ENCODE peak calls at places on chromosomes 2 and 18, in seven cellular contexts. K is GM12865, H is WTC11, S is H4, L is AG08396, W is LNCaP clone FGC, Z is T-cell. J is an unnamed sample.

GRCh38 chr2:112813043-112813966 is 23.3 kb downstream of the IL1B start:
- DNase-seq in K (no peak), H (no peak), S (no peak), L (no peak), W (no peak), Z (no peak), J (no peak)

GRCh38 chr2:26745609-26746327 is 18.3 kb upstream of the SLC35F6 start:
- DNase-seq in K (peak), H (peak), S (peak), L (peak), W (peak), Z (peak), J (peak)

GRCh38 chr2:198901894-198902293 is 555.8 kb downstream of the SATB2 start:
- DNase-seq in K (no peak), H (no peak), S (peak), L (no peak), W (no peak), Z (no peak), J (no peak)

GRCh38 chr18:9707381-9708056 is 582 bp upstream of the RAB31 start:
- DNase-seq in K (peak), H (no peak), S (no peak), L (no peak), W (no peak), Z (no peak), J (no peak)

GRCh38 chr18:56789004-56789888 is 138.1 kb downstream of the WDR7 start:
- DNase-seq in K (peak), H (peak), S (peak), L (peak), W (peak), Z (peak), J (peak)

GRCh38 chr2:1731963-1732768 is 12.1 kb downstream of the PXDN start:
- DNase-seq in K (no peak), H (peak), S (peak), L (peak), W (no peak), Z (no peak), J (no peak)

GRCh38 chr2:200317975-200318374 is 11.5 kb downstream of the SPATS2L start:
- DNase-seq in K (no peak), H (no peak), S (no peak), L (no peak), W (no peak), Z (no peak), J (no peak)

GRCh38 chr2:105373344-105373781 is 25.5 kb downstream of the FHL2 start:
- DNase-seq in K (no peak), H (no peak), S (no peak), L (no peak), W (no peak), Z (no peak), J (no peak)

GRCh38 chr2:161090401-161090800 is 69.8 kb upstream of the TANK start:
- DNase-seq in K (peak), H (no peak), S (no peak), L (no peak), W (no peak), Z (peak), J (no peak)

GRCh38 chr2:147045113-147045512 is 799.7 kb upstream of the ACVR2A start:
- DNase-seq in K (peak), H (peak), S (peak), L (peak), W (peak), Z (peak), J (peak)

GRCh38 chr2:21263622-21264021 is 139.9 kb downstream of the TDRD15 start:
- DNase-seq in K (no peak), H (no peak), S (no peak), L (no peak), W (no peak), Z (no peak), J (no peak)

GRCh38 chr18:50607374-50607933 is 47.6 kb downstream of the MAPK4 start:
- DNase-seq in K (no peak), H (no peak), S (no peak), L (no peak), W (no peak), Z (no peak), J (no peak)

GRCh38 chr18:48142994-48143393 is 212.5 kb upstream of the SMAD2 start:
- DNase-seq in K (no peak), H (no peak), S (no peak), L (no peak), W (no peak), Z (no peak), J (no peak)

GRCh38 chr2:184599054-184599874 is 935 bp downstream of the ZNF804A start:
- DNase-seq in K (no peak), H (no peak), S (peak), L (peak), W (no peak), Z (no peak), J (no peak)

GRCh38 chr2:145380436-145381017 is 860.6 kb upstream of the ZEB2 start:
- DNase-seq in K (no peak), H (no peak), S (peak), L (peak), W (no peak), Z (no peak), J (peak)

GRCh38 chr2:33903701-33904100 is 304.6 kb upstream of the FAM98A start:
- DNase-seq in K (no peak), H (no peak), S (no peak), L (no peak), W (no peak), Z (no peak), J (no peak)

GRCh38 chr2:42050350-42051167 is 2.7 kb downstream of the PKDCC start:
- DNase-seq in K (no peak), H (no peak), S (no peak), L (peak), W (no peak), Z (no peak), J (no peak)